ENCODE peak calls at places on chromosomes 11 and 22, in six cellular contexts. A is prostate gland, B is Caco-2, S is choroid plexus epithelial cell, E is testis, W is GM06990. Y is an unnamed sample.
A peak's percentile ranks its signal among the peaks of the same experiment; 100 is the strongest.

GRCh38 chr11:15194671-15195415 is 80.1 kb downstream of the INSC start:
- DNase-seq in A (no peak), B (no peak), S (no peak), E (no peak), W (no peak), Y (no peak)

GRCh38 chr11:128061321-128061871 is 526.0 kb downstream of the ETS1 start:
- DNase-seq in A (peak; percentile 40), B (no peak), S (no peak), E (no peak), W (no peak), Y (no peak)

GRCh38 chr22:32820131-32820882 is 18.8 kb downstream of the TIMP3 start:
- DNase-seq in A (no peak), B (no peak), S (peak; percentile 27), E (no peak), W (no peak), Y (no peak)

GRCh38 chr11:131504199-131504949 is 134.0 kb downstream of the NTM start:
- DNase-seq in A (no peak), B (no peak), S (no peak), E (peak; percentile 20), W (no peak), Y (no peak)

GRCh38 chr22:46288846-46289243 is 7.8 kb upstream of the GTSE1 start:
- DNase-seq in A (no peak), B (no peak), S (no peak), E (no peak), W (no peak), Y (no peak)

GRCh38 chr11:2807276-2807681 is 78.3 kb downstream of the CDKN1C start:
- DNase-seq in A (peak; percentile 84), B (no peak), S (peak; percentile 49), E (peak; percentile 78), W (no peak), Y (no peak)

GRCh38 chr11:17468094-17468493 is 8.6 kb downstream of the ABCC8 start:
- DNase-seq in A (no peak), B (no peak), S (no peak), E (no peak), W (no peak), Y (no peak)

GRCh38 chr11:26510756-26511155 is 61.3 kb downstream of the MUC15 start:
- DNase-seq in A (no peak), B (no peak), S (no peak), E (no peak), W (no peak), Y (no peak)

GRCh38 chr11:118658372-118659313 is 20.8 kb downstream of the TREH start:
- DNase-seq in A (no peak), B (peak; percentile 47), S (peak; percentile 32), E (no peak), W (no peak), Y (no peak)

GRCh38 chr22:31488988-31489617 is 539 bp downstream of the EIF4ENIF1 start:
- DNase-seq in A (peak; percentile 19), B (peak; percentile 57), S (peak; percentile 28), E (peak; percentile 42), W (peak; percentile 51), Y (no peak)

GRCh38 chr22:30424471-30425326 is 869 bp upstream of the MTFP1 start:
- DNase-seq in A (no peak), B (no peak), S (no peak), E (no peak), W (peak; percentile 23), Y (no peak)

GRCh38 chr22:46596819-46597218 is 23.4 kb upstream of the GRAMD4 start:
- DNase-seq in A (peak; percentile 93), B (peak; percentile 93), S (no peak), E (no peak), W (no peak), Y (no peak)

GRCh38 chr11:40388097-40388818 is 1071.2 kb downstream of the LRRC4C start:
- DNase-seq in A (no peak), B (no peak), S (no peak), E (no peak), W (no peak), Y (peak; percentile 12)

GRCh38 chr22:37848587-37849088 is 581 bp upstream of the EIF3L start:
- DNase-seq in A (no peak), B (peak; percentile 45), S (peak; percentile 54), E (no peak), W (peak; percentile 34), Y (no peak)

GRCh38 chr11:111745719-111746504 is 20.3 kb downstream of the PPP2R1B start:
- DNase-seq in A (no peak), B (no peak), S (peak; percentile 78), E (no peak), W (no peak), Y (peak; percentile 18)

GRCh38 chr11:22347857-22348496 is 9.8 kb downstream of the SLC17A6 start:
- DNase-seq in A (no peak), B (no peak), S (no peak), E (no peak), W (no peak), Y (no peak)

GRCh38 chr11:71062199-71062598 is 190.2 kb downstream of the SHANK2 start:
- DNase-seq in A (no peak), B (no peak), S (no peak), E (no peak), W (no peak), Y (no peak)
- TF ChIP-seq CTCF in A (no peak), B (no peak), S (no peak), E (no peak), W (no peak), Y (no peak)

GRCh38 chr11:79461144-79461543 is 20.3 kb upstream of the TENM4 start:
- DNase-seq in A (no peak), B (peak; percentile 50), S (peak; percentile 74), E (peak; percentile 64), W (no peak), Y (no peak)
- TF ChIP-seq CTCF in A (peak; percentile 55), B (peak; percentile 68), S (peak; percentile 79), E (peak; percentile 42), W (peak; percentile 71), Y (peak; percentile 64)

GRCh38 chr22:33917744-33918406 is 2.4 kb downstream of the LARGE1 start:
- DNase-seq in A (no peak), B (peak; percentile 4), S (peak; percentile 43), E (no peak), W (no peak), Y (no peak)
- TF ChIP-seq CTCF in A (peak; percentile 12), B (no peak), S (peak; percentile 43), E (no peak), W (peak; percentile 67), Y (peak; percentile 20)

GRCh38 chr11:90635145-90635544 is 412.3 kb upstream of the CHORDC1 start:
- DNase-seq in A (no peak), B (no peak), S (no peak), E (no peak), W (no peak), Y (no peak)

GRCh38 chr11:90630176-90630575 is 407.3 kb upstream of the CHORDC1 start:
- DNase-seq in A (no peak), B (no peak), S (peak; percentile 4), E (no peak), W (no peak), Y (no peak)

GRCh38 chr11:90629251-90629806 is 406.5 kb upstream of the CHORDC1 start:
- DNase-seq in A (no peak), B (no peak), S (no peak), E (no peak), W (no peak), Y (no peak)
- TF ChIP-seq CTCF in A (no peak), B (no peak), S (no peak), E (no peak), W (no peak), Y (no peak)

GRCh38 chr22:19799322-19800190 is 39.0 kb downstream of the TBX1 start:
- DNase-seq in A (no peak), B (no peak), S (peak; percentile 83), E (no peak), W (no peak), Y (peak; percentile 91)
- TF ChIP-seq CTCF in A (no peak), B (no peak), S (peak; percentile 32), E (no peak), W (no peak), Y (peak; percentile 23)

GRCh38 chr11:46896719-46897406 is 21.5 kb downstream of the LRP4 start:
- DNase-seq in A (no peak), B (peak; percentile 53), S (peak; percentile 79), E (no peak), W (no peak), Y (no peak)
- TF ChIP-seq CTCF in A (no peak), B (peak; percentile 12), S (peak; percentile 50), E (no peak), W (peak; percentile 42), Y (peak; percentile 12)

GRCh38 chr11:1197431-1197885 is 25.4 kb upstream of the MUC5B start:
- DNase-seq in A (no peak), B (no peak), S (no peak), E (no peak), W (peak; percentile 5), Y (no peak)

GRCh38 chr11:1196516-1197391 is 26.1 kb upstream of the MUC5B start:
- DNase-seq in A (no peak), B (no peak), S (no peak), E (no peak), W (no peak), Y (no peak)

GRCh38 chr11:1199689-1200610 is 22.9 kb upstream of the MUC5B start:
- DNase-seq in A (peak; percentile 39), B (no peak), S (no peak), E (no peak), W (peak; percentile 1), Y (no peak)

GRCh38 chr11:1198766-1199688 is 23.8 kb upstream of the MUC5B start:
- DNase-seq in A (no peak), B (no peak), S (no peak), E (no peak), W (peak; percentile 6), Y (no peak)

DNA sequence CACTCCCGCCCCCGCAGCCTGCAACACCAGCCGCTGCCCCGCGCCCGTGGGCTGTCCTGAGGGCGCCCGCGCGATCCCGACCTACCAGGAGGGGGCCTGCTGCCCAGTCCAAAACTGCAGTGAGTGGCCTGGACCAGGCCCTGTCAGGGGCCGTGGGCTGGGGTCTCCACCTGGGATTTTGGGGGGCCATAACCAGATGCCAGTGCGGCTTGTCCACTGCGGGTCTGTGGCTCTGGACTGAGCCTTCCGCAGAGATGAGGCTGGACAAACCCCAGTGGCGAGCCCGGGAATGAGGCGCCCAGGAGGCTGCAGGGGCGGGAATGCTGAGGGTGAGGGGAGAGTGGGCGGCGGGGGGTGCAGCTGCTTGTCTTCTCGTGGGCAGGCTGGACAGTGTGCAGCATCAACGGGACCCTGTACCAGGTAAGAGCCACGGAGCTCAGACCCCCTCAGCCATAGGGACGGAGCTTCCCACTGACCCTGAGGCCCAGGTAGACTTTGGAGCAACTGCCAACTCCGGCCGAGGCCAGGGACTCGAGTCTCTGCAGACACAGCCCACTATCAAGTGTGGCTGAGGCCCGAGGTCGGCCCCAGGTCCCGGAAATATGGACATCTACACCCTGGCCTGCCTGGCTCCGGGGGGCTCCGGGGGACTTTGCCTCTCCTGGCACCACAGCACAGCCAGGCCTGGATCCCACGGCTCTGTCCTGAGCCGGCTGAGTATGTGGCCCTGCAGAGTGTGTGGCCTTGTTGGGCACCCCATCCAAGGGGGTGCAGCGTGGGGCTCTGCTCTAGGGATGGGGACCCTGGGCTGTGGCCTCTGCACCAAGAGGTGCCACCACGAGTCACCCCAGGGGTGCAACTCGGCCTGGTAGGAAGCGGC is 24.7 kb upstream of the MUC5B start:
- DNase-seq in A (no peak), B (no peak), S (no peak), E (no peak), W (peak; percentile 3), Y (no peak)
- TF ChIP-seq CTCF in A (no peak), B (no peak), S (no peak), E (no peak), W (no peak), Y (no peak)

GRCh38 chr11:65266210-65266609 is 4.4 kb downstream of the POLA2 start:
- DNase-seq in A (no peak), B (peak; percentile 66), S (no peak), E (no peak), W (no peak), Y (no peak)
- TF ChIP-seq CTCF in A (no peak), B (peak; percentile 72), S (peak; percentile 9), E (peak; percentile 27), W (no peak), Y (no peak)